ENCODE peak calls at places on chromosomes 5 and 9, in ten cellular contexts. G is transverse colon, I is breast epithelium, B is spleen, M is HCT116, C is Panc1, N is GM23338, S is vagina, H is sigmoid colon, Z is SK-N-SH. Q is an unnamed sample.
A peak's percentile ranks its signal among the peaks of the same experiment; 100 is the strongest.

GRCh38 chr5:33287242-33287641 is 153.5 kb upstream of the TARS1 start:
- DNase-seq in G (no peak), I (no peak), B (no peak), M (no peak), C (no peak), N (no peak), S (no peak), H (no peak), Z (no peak), Q (no peak)

GRCh38 chr9:124392855-124393460 is 22.3 kb downstream of the PSMB7 start:
- DNase-seq in G (no peak), I (no peak), B (no peak), M (peak; percentile 39), C (peak; percentile 95), N (peak; percentile 74), S (no peak), H (no peak), Z (peak; percentile 77), Q (no peak)

GRCh38 chr9:16058131-16058549 is 505.3 kb downstream of the CCDC171 start:
- DNase-seq in G (no peak), I (no peak), B (no peak), M (no peak), C (no peak), N (peak; percentile 31), S (peak; percentile 80), H (no peak), Z (no peak), Q (no peak)

GRCh38 chr9:134028076-134028475 is 2.8 kb downstream of the BRD3OS start:
- DNase-seq in G (no peak), I (no peak), B (peak; percentile 72), M (no peak), C (no peak), N (no peak), S (no peak), H (peak; percentile 57), Z (no peak), Q (no peak)

GRCh38 chr5:34804913-34805312 is 34.1 kb upstream of the TTC23L start:
- DNase-seq in G (no peak), I (no peak), B (no peak), M (no peak), C (no peak), N (no peak), S (no peak), H (no peak), Z (no peak), Q (no peak)

GRCh38 chr9:129278391-129279237 is 100.6 kb upstream of the IER5L start:
- DNase-seq in G (peak; percentile 37), I (peak; percentile 72), B (peak; percentile 21), M (peak; percentile 75), C (no peak), N (peak; percentile 71), S (peak; percentile 79), H (peak; percentile 54), Z (no peak), Q (peak; percentile 65)

GRCh38 chr5:97078958-97079357 is 63.5 kb downstream of the LIX1 start:
- DNase-seq in G (no peak), I (no peak), B (no peak), M (no peak), C (no peak), N (no peak), S (no peak), H (no peak), Z (no peak), Q (no peak)

GRCh38 chr5:81426347-81426746 is 32.4 kb upstream of the ACOT12 start:
- DNase-seq in G (no peak), I (no peak), B (no peak), M (no peak), C (no peak), N (no peak), S (no peak), H (no peak), Z (no peak), Q (no peak)

GRCh38 chr9:98894766-98895165 is 48.9 kb upstream of the COL15A1 start:
- DNase-seq in G (no peak), I (no peak), B (no peak), M (no peak), C (no peak), N (no peak), S (no peak), H (no peak), Z (no peak), Q (no peak)

GRCh38 chr9:98887918-98888510 is 55.7 kb upstream of the COL15A1 start:
- DNase-seq in G (no peak), I (no peak), B (no peak), M (no peak), C (no peak), N (no peak), S (no peak), H (no peak), Z (no peak), Q (no peak)

GRCh38 chr9:98890256-98890655 is 53.5 kb upstream of the COL15A1 start:
- DNase-seq in G (no peak), I (no peak), B (no peak), M (no peak), C (no peak), N (no peak), S (no peak), H (no peak), Z (no peak), Q (peak; percentile 57)

GRCh38 chr9:98888794-98889495 is 54.8 kb upstream of the COL15A1 start:
- DNase-seq in G (no peak), I (no peak), B (no peak), M (no peak), C (no peak), N (no peak), S (no peak), H (no peak), Z (no peak), Q (no peak)

DNA sequence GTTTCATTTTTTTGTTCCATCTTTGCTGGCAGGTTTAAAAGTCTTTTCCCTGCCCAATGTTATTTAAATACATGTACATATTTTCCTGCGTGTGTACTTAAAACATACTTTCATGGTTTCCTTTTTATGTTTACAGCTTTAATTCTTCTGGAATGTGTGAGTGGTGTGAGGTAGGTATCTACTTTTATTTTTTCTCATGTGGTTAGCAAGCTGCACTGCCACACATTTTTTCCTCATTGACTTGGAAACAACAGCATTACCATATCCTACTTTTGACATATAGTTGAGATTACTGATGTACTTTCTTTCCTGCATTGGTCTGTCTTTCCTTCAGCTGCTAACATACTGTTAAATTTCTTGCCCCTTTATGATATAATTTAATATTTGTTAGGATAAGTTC is 51.4 kb upstream of the COL15A1 start:
- DNase-seq in G (no peak), I (no peak), B (no peak), M (no peak), C (no peak), N (no peak), S (no peak), H (no peak), Z (no peak), Q (no peak)
- H3K4me1 ChIP-seq in G (no peaks in the 10 kb centered on the region), I (no peaks in the 10 kb centered on the region), B (peaks cover 1% of the 10 kb centered on the region), M (no peaks in the 10 kb centered on the region), C (no peaks in the 10 kb centered on the region), N (peaks cover 8% of the 10 kb centered on the region), S (peaks cover 5% of the 10 kb centered on the region), H (no peaks in the 10 kb centered on the region), Z (no peaks in the 10 kb centered on the region), Q (no peaks in the 10 kb centered on the region)

GRCh38 chr5:57319633-57320032 is 145.8 kb downstream of the GPBP1 start:
- DNase-seq in G (no peak), I (no peak), B (no peak), M (no peak), C (no peak), N (no peak), S (no peak), H (no peak), Z (no peak), Q (no peak)
- H3K27ac ChIP-seq in G (no peak overlapping the region), I (no peak overlapping the region), B (no peak overlapping the region), M (no peak overlapping the region), C (no peak overlapping the region), N (no peak overlapping the region), S (no peak overlapping the region), H (no peak overlapping the region), Z (no peak overlapping the region), Q (no peak overlapping the region)

DNA sequence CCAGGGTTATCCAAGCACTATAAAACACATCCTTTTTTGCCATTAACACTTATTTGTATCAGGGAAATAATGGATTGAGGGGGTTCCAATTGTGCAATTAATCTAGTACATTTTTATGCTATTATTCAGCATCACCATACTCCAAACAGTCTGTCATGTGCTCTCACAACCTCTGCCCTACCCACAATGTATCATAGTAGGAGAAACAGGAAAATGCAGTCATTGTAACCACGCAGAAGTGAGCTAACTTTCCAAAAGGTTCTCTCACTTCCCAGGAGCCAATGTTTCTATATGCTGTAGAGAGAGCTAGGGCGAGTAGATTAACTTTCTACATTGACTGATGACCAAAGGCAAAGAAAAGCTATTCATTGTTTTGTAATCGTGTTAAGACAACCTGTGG is 29.8 kb downstream of the DAB2 start:
- DNase-seq in G (no peak), I (no peak), B (no peak), M (no peak), C (no peak), N (no peak), S (no peak), H (no peak), Z (no peak), Q (no peak)
- TF ChIP-seq POLR2AphosphoS5 in G (no peak), I (no peak), B (no peak), M (no peak), C (no peak), N (no peak), S (no peak), H (peak; percentile 17), Z (no peak), Q (peak; percentile 41)

GRCh38 chr5:72036951-72037350 is 70.3 kb upstream of the MAP1B start:
- DNase-seq in G (no peak), I (no peak), B (no peak), M (no peak), C (no peak), N (peak; percentile 43), S (no peak), H (no peak), Z (no peak), Q (no peak)

GRCh38 chr5:72032769-72033168 is 74.5 kb upstream of the MAP1B start:
- DNase-seq in G (no peak), I (no peak), B (no peak), M (no peak), C (no peak), N (peak; percentile 49), S (no peak), H (no peak), Z (no peak), Q (no peak)

GRCh38 chr5:72034710-72035109 is 72.6 kb upstream of the MAP1B start:
- DNase-seq in G (no peak), I (no peak), B (no peak), M (no peak), C (no peak), N (no peak), S (no peak), H (no peak), Z (no peak), Q (no peak)

GRCh38 chr5:72040513-72040912 is 66.8 kb upstream of the MAP1B start:
- DNase-seq in G (no peak), I (no peak), B (no peak), M (no peak), C (no peak), N (no peak), S (no peak), H (no peak), Z (no peak), Q (no peak)

DNA sequence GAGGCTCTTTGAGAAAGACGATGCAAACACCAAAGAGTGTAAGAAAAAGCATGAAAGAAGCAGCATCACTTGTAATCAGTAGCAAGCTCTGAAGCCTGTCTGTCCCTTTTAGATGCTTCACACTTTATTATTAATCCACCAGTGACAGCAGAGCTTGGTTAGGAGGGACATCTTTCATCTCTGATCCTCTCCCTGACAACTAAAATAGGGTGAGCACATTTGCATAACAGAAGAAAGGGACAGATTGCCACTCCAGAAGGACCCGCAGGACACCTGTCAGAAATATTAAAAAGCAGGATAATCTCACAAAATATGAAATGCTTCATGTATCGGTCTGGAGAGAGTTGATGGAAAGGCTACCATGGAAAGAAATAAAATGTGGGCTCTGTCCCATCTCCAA is 71.4 kb upstream of the MAP1B start:
- DNase-seq in G (no peak), I (no peak), B (no peak), M (no peak), C (no peak), N (no peak), S (no peak), H (no peak), Z (no peak), Q (no peak)
- H3K4me1 ChIP-seq in G (no peaks in the 10 kb centered on the region), I (no peaks in the 10 kb centered on the region), B (no peaks in the 10 kb centered on the region), M (no peaks in the 10 kb centered on the region), C (no peaks in the 10 kb centered on the region), N (peaks cover 46% of the 10 kb centered on the region), S (no peaks in the 10 kb centered on the region), H (no peaks in the 10 kb centered on the region), Z (no peaks in the 10 kb centered on the region), Q (no peaks in the 10 kb centered on the region)

Q was measured in stomach.